ENCODE peak calls at places on chromosomes 7 and 10, in ten cellular contexts. One of them, this sample, is unnamed.

GRCh38 chr7:117281562-117281961 is 41.3 kb downstream of the WNT2 start:
- DNase-seq in bronchial epithelial cell: peak; percentile 84
- DNase-seq in ovary: no peak
- DNase-seq in cardiac muscle cell: peak; percentile 25
- DNase-seq in body of pancreas: no peak
- DNase-seq in fibroblast of lung: peak; percentile 74
- DNase-seq in adrenal gland: no peak
- DNase-seq in neuronal stem cell: no peak
- DNase-seq in gastrocnemius medialis: no peak
- DNase-seq in heart left ventricle: no peak
- DNase-seq in this sample: no peak

GRCh38 chr7:71785216-71785615 is 626.9 kb downstream of the CALN1 start:
- DNase-seq in bronchial epithelial cell: no peak
- DNase-seq in heart left ventricle: no peak
- DNase-seq in fibroblast of lung: no peak
- DNase-seq in body of pancreas: no peak
- DNase-seq in gastrocnemius medialis: no peak
- DNase-seq in ovary: no peak
- DNase-seq in neuronal stem cell: no peak
- DNase-seq in adrenal gland: no peak
- DNase-seq in cardiac muscle cell: no peak
- DNase-seq in this sample: no peak

GRCh38 chr7:36473454-36474282 is 84.0 kb downstream of the ANLN start:
- DNase-seq in bronchial epithelial cell: peak; percentile 79
- DNase-seq in neuronal stem cell: peak; percentile 30
- DNase-seq in adrenal gland: peak; percentile 44
- DNase-seq in body of pancreas: peak; percentile 70
- DNase-seq in cardiac muscle cell: peak; percentile 72
- DNase-seq in ovary: no peak
- DNase-seq in heart left ventricle: no peak
- DNase-seq in fibroblast of lung: peak; percentile 25
- DNase-seq in gastrocnemius medialis: no peak
- DNase-seq in this sample: peak; percentile 25

GRCh38 chr10:109374215-109374614 is 549.1 kb downstream of the XPNPEP1 start:
- DNase-seq in fibroblast of lung: peak; percentile 76
- DNase-seq in cardiac muscle cell: no peak
- DNase-seq in bronchial epithelial cell: peak; percentile 7
- DNase-seq in ovary: no peak
- DNase-seq in adrenal gland: no peak
- DNase-seq in neuronal stem cell: no peak
- DNase-seq in heart left ventricle: no peak
- DNase-seq in gastrocnemius medialis: no peak
- DNase-seq in body of pancreas: no peak
- DNase-seq in this sample: no peak

GRCh38 chr10:23338155-23338828 is 6.3 kb downstream of the C10orf67 start:
- DNase-seq in heart left ventricle: no peak
- DNase-seq in ovary: no peak
- DNase-seq in neuronal stem cell: no peak
- DNase-seq in body of pancreas: peak; percentile 36
- DNase-seq in fibroblast of lung: peak; percentile 86
- DNase-seq in adrenal gland: no peak
- DNase-seq in cardiac muscle cell: no peak
- DNase-seq in bronchial epithelial cell: peak; percentile 46
- DNase-seq in gastrocnemius medialis: no peak
- DNase-seq in this sample: no peak

GRCh38 chr10:48792687-48793096 is 108.0 kb downstream of the WDFY4 start:
- DNase-seq in adrenal gland: peak; percentile 42
- DNase-seq in heart left ventricle: no peak
- DNase-seq in cardiac muscle cell: no peak
- DNase-seq in bronchial epithelial cell: peak; percentile 91
- DNase-seq in ovary: no peak
- DNase-seq in fibroblast of lung: peak; percentile 87
- DNase-seq in gastrocnemius medialis: no peak
- DNase-seq in neuronal stem cell: no peak
- DNase-seq in body of pancreas: no peak
- DNase-seq in this sample: no peak

GRCh38 chr10:88313897-88314296 is 269.2 kb downstream of the RNLS start:
- DNase-seq in ovary: no peak
- DNase-seq in cardiac muscle cell: no peak
- DNase-seq in fibroblast of lung: no peak
- DNase-seq in bronchial epithelial cell: no peak
- DNase-seq in gastrocnemius medialis: no peak
- DNase-seq in body of pancreas: no peak
- DNase-seq in neuronal stem cell: no peak
- DNase-seq in heart left ventricle: no peak
- DNase-seq in adrenal gland: no peak
- DNase-seq in this sample: no peak

GRCh38 chr10:97328646-97329453 is 5.7 kb downstream of the FRAT2 start:
- DNase-seq in heart left ventricle: no peak
- DNase-seq in fibroblast of lung: no peak
- DNase-seq in neuronal stem cell: no peak
- DNase-seq in cardiac muscle cell: no peak
- DNase-seq in body of pancreas: peak; percentile 31
- DNase-seq in bronchial epithelial cell: no peak
- DNase-seq in gastrocnemius medialis: no peak
- DNase-seq in ovary: no peak
- DNase-seq in adrenal gland: no peak
- DNase-seq in this sample: no peak

GRCh38 chr7:2529161-2530075 is 9.8 kb downstream of the LFNG start:
- DNase-seq in fibroblast of lung: peak; percentile 69
- DNase-seq in adrenal gland: peak; percentile 81
- DNase-seq in gastrocnemius medialis: peak; percentile 48
- DNase-seq in heart left ventricle: peak; percentile 74
- DNase-seq in body of pancreas: peak; percentile 29
- DNase-seq in bronchial epithelial cell: no peak
- DNase-seq in ovary: no peak
- DNase-seq in neuronal stem cell: no peak
- DNase-seq in cardiac muscle cell: no peak
- DNase-seq in this sample: peak; percentile 73

GRCh38 chr7:52936750-52937149 is 98.7 kb upstream of the POM121L12 start:
- DNase-seq in ovary: no peak
- DNase-seq in gastrocnemius medialis: no peak
- DNase-seq in heart left ventricle: no peak
- DNase-seq in neuronal stem cell: no peak
- DNase-seq in bronchial epithelial cell: no peak
- DNase-seq in fibroblast of lung: no peak
- DNase-seq in body of pancreas: no peak
- DNase-seq in adrenal gland: no peak
- DNase-seq in cardiac muscle cell: no peak
- DNase-seq in this sample: no peak

GRCh38 chr10:127013696-127014095 is 108.5 kb downstream of the DOCK1 start:
- DNase-seq in gastrocnemius medialis: no peak
- DNase-seq in adrenal gland: no peak
- DNase-seq in cardiac muscle cell: no peak
- DNase-seq in ovary: no peak
- DNase-seq in neuronal stem cell: no peak
- DNase-seq in body of pancreas: no peak
- DNase-seq in fibroblast of lung: no peak
- DNase-seq in bronchial epithelial cell: peak; percentile 31
- DNase-seq in heart left ventricle: no peak
- DNase-seq in this sample: no peak

GRCh38 chr10:75542902-75543301 is 111.5 kb downstream of the LRMDA start:
- DNase-seq in bronchial epithelial cell: no peak
- DNase-seq in body of pancreas: peak; percentile 27
- DNase-seq in gastrocnemius medialis: peak; percentile 20
- DNase-seq in fibroblast of lung: peak; percentile 90
- DNase-seq in cardiac muscle cell: peak; percentile 34
- DNase-seq in neuronal stem cell: no peak
- DNase-seq in ovary: peak; percentile 20
- DNase-seq in heart left ventricle: no peak
- DNase-seq in adrenal gland: peak; percentile 94
- DNase-seq in this sample: no peak

GRCh38 chr10:3118621-3119020 is 51.3 kb downstream of the PFKP start:
- DNase-seq in fibroblast of lung: no peak
- DNase-seq in neuronal stem cell: no peak
- DNase-seq in ovary: no peak
- DNase-seq in cardiac muscle cell: no peak
- DNase-seq in gastrocnemius medialis: no peak
- DNase-seq in heart left ventricle: no peak
- DNase-seq in body of pancreas: no peak
- DNase-seq in adrenal gland: no peak
- DNase-seq in bronchial epithelial cell: no peak
- DNase-seq in this sample: no peak

GRCh38 chr10:69810097-69810496 is 8.4 kb downstream of the COL13A1 start:
- DNase-seq in adrenal gland: no peak
- DNase-seq in heart left ventricle: no peak
- DNase-seq in neuronal stem cell: no peak
- DNase-seq in gastrocnemius medialis: no peak
- DNase-seq in body of pancreas: no peak
- DNase-seq in ovary: no peak
- DNase-seq in bronchial epithelial cell: no peak
- DNase-seq in cardiac muscle cell: peak; percentile 28
- DNase-seq in fibroblast of lung: peak; percentile 59
- DNase-seq in this sample: no peak

GRCh38 chr10:72846225-72846624 is 47.3 kb upstream of the OIT3 start:
- DNase-seq in heart left ventricle: no peak
- DNase-seq in gastrocnemius medialis: no peak
- DNase-seq in cardiac muscle cell: no peak
- DNase-seq in body of pancreas: no peak
- DNase-seq in fibroblast of lung: peak; percentile 90
- DNase-seq in adrenal gland: no peak
- DNase-seq in ovary: no peak
- DNase-seq in neuronal stem cell: no peak
- DNase-seq in bronchial epithelial cell: peak; percentile 98
- DNase-seq in this sample: no peak

GRCh38 chr10:121540773-121541395 is 57.4 kb downstream of the FGFR2 start:
- DNase-seq in adrenal gland: no peak
- DNase-seq in heart left ventricle: no peak
- DNase-seq in neuronal stem cell: no peak
- DNase-seq in ovary: no peak
- DNase-seq in cardiac muscle cell: no peak
- DNase-seq in fibroblast of lung: no peak
- DNase-seq in bronchial epithelial cell: no peak
- DNase-seq in gastrocnemius medialis: no peak
- DNase-seq in body of pancreas: no peak
- DNase-seq in this sample: no peak
- H3K27me3 ChIP-seq in adrenal gland: no peaks in the 10 kb centered on the region
- H3K27me3 ChIP-seq in heart left ventricle: no peaks in the 10 kb centered on the region
- H3K27me3 ChIP-seq in neuronal stem cell: no peaks in the 10 kb centered on the region
- H3K27me3 ChIP-seq in ovary: no peaks in the 10 kb centered on the region
- H3K27me3 ChIP-seq in cardiac muscle cell: no peaks in the 10 kb centered on the region
- H3K27me3 ChIP-seq in fibroblast of lung: no peaks in the 10 kb centered on the region
- H3K27me3 ChIP-seq in bronchial epithelial cell: no peaks in the 10 kb centered on the region
- H3K27me3 ChIP-seq in gastrocnemius medialis: no peaks in the 10 kb centered on the region
- H3K27me3 ChIP-seq in body of pancreas: no peaks in the 10 kb centered on the region
- H3K27me3 ChIP-seq in this sample: peaks cover 10% of the 10 kb centered on the region

DNA sequence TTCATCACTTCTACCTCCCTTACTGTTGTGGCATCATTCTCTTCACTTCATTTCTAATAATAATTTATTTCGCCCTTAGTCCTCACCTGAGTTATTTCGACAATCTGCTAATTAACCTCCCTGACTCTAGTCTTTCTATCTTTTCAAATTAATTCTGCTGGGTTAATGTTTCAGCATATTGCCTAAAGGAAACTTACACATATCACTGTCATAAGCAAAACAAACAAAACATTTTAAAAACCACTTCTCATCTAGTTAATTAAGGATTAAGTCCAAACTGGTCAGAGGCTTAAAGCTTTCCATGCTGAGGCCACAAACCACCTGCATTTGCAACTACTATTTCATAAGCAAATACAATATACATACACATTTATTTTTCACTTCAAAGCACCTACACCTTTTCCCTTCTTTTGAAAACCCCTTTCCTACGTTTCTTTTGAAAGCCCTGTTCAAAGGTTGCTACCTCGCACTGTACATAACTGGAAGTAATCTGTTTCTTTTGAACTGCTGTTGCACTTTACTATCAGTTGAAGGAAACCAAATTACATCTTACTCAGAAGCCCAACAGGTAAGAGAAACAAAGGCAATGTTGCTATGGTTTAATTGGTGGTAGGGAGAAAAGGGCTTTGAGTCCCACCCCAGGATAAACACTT is 10.3 kb downstream of the SEM1 start:
- DNase-seq in ovary: no peak
- DNase-seq in heart left ventricle: no peak
- DNase-seq in cardiac muscle cell: no peak
- DNase-seq in body of pancreas: no peak
- DNase-seq in fibroblast of lung: no peak
- DNase-seq in neuronal stem cell: no peak
- DNase-seq in gastrocnemius medialis: no peak
- DNase-seq in adrenal gland: no peak
- DNase-seq in bronchial epithelial cell: no peak
- DNase-seq in this sample: no peak
- H3K36me3 ChIP-seq in ovary: no peaks in the 10 kb centered on the region
- H3K36me3 ChIP-seq in heart left ventricle: no peaks in the 10 kb centered on the region
- H3K36me3 ChIP-seq in cardiac muscle cell: peaks cover 6% of the 10 kb centered on the region
- H3K36me3 ChIP-seq in body of pancreas: no peaks in the 10 kb centered on the region
- H3K36me3 ChIP-seq in fibroblast of lung: no peaks in the 10 kb centered on the region
- H3K36me3 ChIP-seq in neuronal stem cell: peaks cover 43% of the 10 kb centered on the region
- H3K36me3 ChIP-seq in gastrocnemius medialis: no peaks in the 10 kb centered on the region
- H3K36me3 ChIP-seq in adrenal gland: no peaks in the 10 kb centered on the region
- H3K36me3 ChIP-seq in bronchial epithelial cell: no peaks in the 10 kb centered on the region
- H3K36me3 ChIP-seq in this sample: peaks cover 3% of the 10 kb centered on the region

GRCh38 chr10:95988702-95989101 is 54.7 kb upstream of the CCNJ start:
- DNase-seq in gastrocnemius medialis: no peak
- DNase-seq in cardiac muscle cell: no peak
- DNase-seq in bronchial epithelial cell: no peak
- DNase-seq in ovary: no peak
- DNase-seq in adrenal gland: no peak
- DNase-seq in body of pancreas: no peak
- DNase-seq in neuronal stem cell: no peak
- DNase-seq in fibroblast of lung: no peak
- DNase-seq in heart left ventricle: no peak
- DNase-seq in this sample: no peak
- H3K27me3 ChIP-seq in gastrocnemius medialis: no peaks in the 10 kb centered on the region
- H3K27me3 ChIP-seq in cardiac muscle cell: no peaks in the 10 kb centered on the region
- H3K27me3 ChIP-seq in bronchial epithelial cell: no peaks in the 10 kb centered on the region
- H3K27me3 ChIP-seq in ovary: no peaks in the 10 kb centered on the region
- H3K27me3 ChIP-seq in adrenal gland: no peaks in the 10 kb centered on the region
- H3K27me3 ChIP-seq in body of pancreas: no peaks in the 10 kb centered on the region
- H3K27me3 ChIP-seq in neuronal stem cell: peaks cover 40% of the 10 kb centered on the region
- H3K27me3 ChIP-seq in fibroblast of lung: no peaks in the 10 kb centered on the region
- H3K27me3 ChIP-seq in heart left ventricle: no peaks in the 10 kb centered on the region
- H3K27me3 ChIP-seq in this sample: no peaks in the 10 kb centered on the region

GRCh38 chr7:34240450-34240849 is 335.1 kb downstream of the BMPER start:
- DNase-seq in cardiac muscle cell: no peak
- DNase-seq in body of pancreas: no peak
- DNase-seq in ovary: no peak
- DNase-seq in adrenal gland: no peak
- DNase-seq in bronchial epithelial cell: no peak
- DNase-seq in gastrocnemius medialis: no peak
- DNase-seq in fibroblast of lung: no peak
- DNase-seq in heart left ventricle: no peak
- DNase-seq in neuronal stem cell: no peak
- DNase-seq in this sample: no peak
- H3K36me3 ChIP-seq in cardiac muscle cell: no peaks in the 10 kb centered on the region
- H3K36me3 ChIP-seq in body of pancreas: no peaks in the 10 kb centered on the region
- H3K36me3 ChIP-seq in ovary: no peaks in the 10 kb centered on the region
- H3K36me3 ChIP-seq in adrenal gland: no peaks in the 10 kb centered on the region
- H3K36me3 ChIP-seq in bronchial epithelial cell: no peaks in the 10 kb centered on the region
- H3K36me3 ChIP-seq in gastrocnemius medialis: no peaks in the 10 kb centered on the region
- H3K36me3 ChIP-seq in fibroblast of lung: no peaks in the 10 kb centered on the region
- H3K36me3 ChIP-seq in heart left ventricle: no peaks in the 10 kb centered on the region
- H3K36me3 ChIP-seq in neuronal stem cell: no peaks in the 10 kb centered on the region
- H3K36me3 ChIP-seq in this sample: no peaks in the 10 kb centered on the region

This sample was measured in left ventricle myocardium inferior.